ENCODE peak calls at places on chromosomes 3 and 15, in seven cellular contexts. R is neuronal stem cell; Z is fibroblast of pulmonary artery; A is hippocampal formation; L is effector memory CD8-positive, alpha-beta T cell; K is left ventricle myocardium inferior; N is suprapubic skin. V is an unnamed sample.
A peak's percentile ranks its signal among the peaks of the same experiment; 100 is the strongest.

GRCh38 chr3:138642927-138643253 is 34.3 kb downstream of the FAIM start:
- DNase-seq in K (no peak), Z (no peak), L (no peak), R (no peak), A (no peak), N (no peak), V (no peak)

GRCh38 chr3:140343709-140344417 is 334.0 kb upstream of the TRIM42 start:
- DNase-seq in Z (no peak), L (no peak), N (no peak), K (no peak), R (no peak), A (no peak), V (no peak)

GRCh38 chr15:88905576-88905975 is 7.6 kb downstream of the MFGE8 start:
- DNase-seq in K (no peak), A (no peak), L (no peak), Z (no peak), N (no peak), R (no peak), V (no peak)

GRCh38 chr3:142595581-142595950 is 627 bp upstream of the PLS1 start:
- DNase-seq in A (no peak), Z (peak; percentile 79), L (no peak), N (no peak), K (no peak), R (no peak), V (no peak)

GRCh38 chr3:166818464-166818863 is 561.6 kb downstream of the ZBBX start:
- DNase-seq in A (no peak), K (no peak), Z (no peak), N (no peak), R (no peak), L (no peak), V (no peak)

GRCh38 chr15:54150255-54150654 is 172.0 kb downstream of the UNC13C start:
- DNase-seq in A (no peak), L (no peak), Z (peak; percentile 73), K (no peak), N (no peak), R (no peak), V (no peak)

GRCh38 chr3:13879946-13880810 is at the start of gene WNT7A:
- DNase-seq in Z (no peak), K (no peak), N (peak; percentile 71), R (peak; percentile 61), L (no peak), A (peak; percentile 30), V (peak; percentile 78)

GRCh38 chr15:67836477-67836876 is 3.4 kb downstream of the RNU6-1 start:
- DNase-seq in R (no peak), A (no peak), L (peak; percentile 42), N (no peak), K (peak; percentile 40), Z (peak; percentile 61), V (peak; percentile 53)

GRCh38 chr3:158920375-158920774 is 118.5 kb downstream of the MFSD1 start:
- DNase-seq in K (no peak), L (no peak), Z (no peak), N (no peak), R (no peak), A (no peak), V (no peak)

GRCh38 chr3:37475435-37475834 is 301.1 kb upstream of the LRRFIP2 start:
- DNase-seq in A (no peak), Z (no peak), K (no peak), L (no peak), N (no peak), R (no peak), V (no peak)

GRCh38 chr3:106703524-106703923 is 673.7 kb upstream of the CCDC54 start:
- DNase-seq in R (no peak), Z (no peak), N (no peak), A (no peak), L (no peak), K (no peak), V (no peak)

GRCh38 chr15:63198315-63198714 is 8.9 kb downstream of the RAB8B start:
- DNase-seq in L (no peak), A (no peak), K (no peak), N (no peak), Z (peak; percentile 79), R (no peak), V (no peak)

GRCh38 chr3:32432711-32433530 is 41.3 kb downstream of the CMTM7 start:
- DNase-seq in N (no peak), A (no peak), Z (peak; percentile 67), L (no peak), K (no peak), R (no peak), V (peak; percentile 67)

GRCh38 chr3:72663429-72663828 is 184.8 kb downstream of the SHQ1 start:
- DNase-seq in N (no peak), A (peak; percentile 48), L (no peak), Z (no peak), K (no peak), R (no peak), V (no peak)

GRCh38 chr15:89023311-89023961 is 64.8 kb upstream of the ABHD2 start:
- DNase-seq in L (no peak), Z (no peak), N (no peak), A (no peak), R (no peak), K (no peak), V (no peak)

GRCh38 chr3:184808021-184808420 is 3.9 kb upstream of the VPS8 start:
- DNase-seq in Z (no peak), K (no peak), L (no peak), A (no peak), R (peak; percentile 35), N (no peak), V (no peak)

GRCh38 chr15:99755692-99756409 is 22.6 kb upstream of the LYSMD4 start:
- DNase-seq in A (peak; percentile 36), N (no peak), R (peak; percentile 59), L (peak; percentile 30), K (no peak), Z (peak; percentile 82), V (peak; percentile 52)

GRCh38 chr3:56758539-56758981 is 43.2 kb downstream of the ARHGEF3 start:
- DNase-seq in R (no peak), Z (peak; percentile 89), N (no peak), L (no peak), A (no peak), K (no peak), V (peak; percentile 9)

GRCh38 chr3:189531271-189531670 is 99.9 kb upstream of the TP63 start:
- DNase-seq in K (no peak), A (no peak), N (no peak), L (no peak), R (no peak), Z (no peak), V (no peak)

GRCh38 chr15:92273732-92274131 is 119.9 kb upstream of the ST8SIA2 start:
- DNase-seq in A (no peak), R (no peak), N (no peak), L (no peak), Z (no peak), K (no peak), V (no peak)

GRCh38 chr3:126050626-126051025 is 33.3 kb downstream of the SLC41A3 start:
- DNase-seq in N (no peak), K (no peak), L (no peak), R (no peak), A (no peak), Z (no peak), V (no peak)

GRCh38 chr3:15317164-15317477 is 15.3 kb downstream of the SH3BP5 start:
- DNase-seq in L (no peak), Z (no peak), N (no peak), R (no peak), A (no peak), K (no peak), V (no peak)

GRCh38 chr15:24858737-24859601 is 95.8 kb upstream of the SNRPN start:
- DNase-seq in A (no peak), Z (no peak), R (peak; percentile 72), N (no peak), L (no peak), K (no peak), V (no peak)

GRCh38 chr15:68210821-68211655 is 5.9 kb upstream of the CALML4 start:
- DNase-seq in R (peak; percentile 61), A (peak; percentile 83), K (peak; percentile 63), N (peak; percentile 83), Z (peak; percentile 55), L (no peak), V (peak; percentile 12)

GRCh38 chr3:157113832-157114505 is 46.0 kb downstream of the CCNL1 start:
- DNase-seq in R (no peak), K (no peak), A (no peak), L (no peak), Z (no peak), N (no peak), V (no peak)

GRCh38 chr3:124246949-124247348 is 255.0 kb upstream of the ROPN1 start:
- DNase-seq in Z (peak; percentile 39), K (no peak), R (no peak), L (no peak), A (no peak), N (no peak), V (no peak)

GRCh38 chr3:59558906-59559720 is 509.3 kb upstream of the CFAP20DC start:
- DNase-seq in K (no peak), N (no peak), L (no peak), R (no peak), Z (no peak), A (no peak), V (no peak)

GRCh38 chr15:68699124-68699880 is 120.5 kb downstream of the CORO2B start:
- DNase-seq in Z (no peak), K (no peak), L (no peak), R (no peak), N (no peak), A (no peak), V (no peak)

GRCh38 chr3:159819676-159820075 is 169.0 kb upstream of the IL12A start:
- DNase-seq in L (no peak), N (no peak), Z (no peak), A (no peak), K (no peak), R (no peak), V (no peak)

GRCh38 chr3:62109534-62109933 is 263.8 kb downstream of the FEZF2 start:
- DNase-seq in A (no peak), L (no peak), Z (peak; percentile 97), R (no peak), N (no peak), K (peak; percentile 40), V (no peak)

GRCh38 chr3:108513961-108514360 is 3.6 kb upstream of the MYH15 start:
- DNase-seq in Z (peak; percentile 38), K (no peak), N (no peak), L (no peak), A (no peak), R (no peak), V (no peak)

GRCh38 chr3:49164983-49165720 is 979 bp downstream of the CCDC71 start:
- DNase-seq in Z (no peak), A (no peak), K (no peak), L (no peak), R (no peak), N (no peak), V (no peak)

GRCh38 chr3:61371123-61371522 is 119.9 kb upstream of the FHIT start:
- DNase-seq in R (peak; percentile 15), N (no peak), A (no peak), Z (peak; percentile 3), K (no peak), L (no peak), V (no peak)

GRCh38 chr3:4289044-4289443 is 14.1 kb upstream of the SETMAR start:
- DNase-seq in L (no peak), N (no peak), Z (no peak), A (no peak), R (no peak), K (no peak), V (no peak)

GRCh38 chr3:72346526-72346926 is 501.7 kb downstream of the SHQ1 start:
- DNase-seq in K (no peak), R (no peak), L (no peak), A (no peak), N (peak; percentile 60), Z (peak; percentile 98), V (peak; percentile 23)

GRCh38 chr15:36527512-36528162 is 51.8 kb upstream of the CDIN1 start:
- DNase-seq in K (no peak), R (no peak), N (no peak), A (no peak), L (no peak), Z (no peak), V (no peak)

GRCh38 chr3:185677146-185677829 is 91.2 kb downstream of the SENP2 start:
- DNase-seq in L (no peak), R (peak; percentile 40), A (no peak), Z (peak; percentile 87), K (no peak), N (no peak), V (no peak)

V was measured in central memory CD4-positive, alpha-beta T cell.